ENCODE peak calls at places on chromosomes 1 and 21, in ten cellular contexts. One of them, this sample, is unnamed. For H3K9me3, the result is how much of the 10 kb centered on the place peaks cover.

GRCh38 chr1:45769261-45769932 is 18.9 kb upstream of the IPP start:
- DNase-seq in aorta: no peak
- DNase-seq in uterus: no peak
- DNase-seq in IMR-90: peak
- DNase-seq in vagina: no peak
- DNase-seq in neural progenitor cell: peak
- DNase-seq in fibroblast of lung: peak
- DNase-seq in breast epithelium: no peak
- DNase-seq in tibial artery: no peak
- DNase-seq in psoas muscle: no peak
- DNase-seq in this sample: peak

GRCh38 chr21:33988237-33988835 is 72.7 kb upstream of the ATP5PO start:
- DNase-seq in aorta: no peak
- DNase-seq in uterus: no peak
- DNase-seq in IMR-90: no peak
- DNase-seq in vagina: no peak
- DNase-seq in neural progenitor cell: no peak
- DNase-seq in fibroblast of lung: no peak
- DNase-seq in breast epithelium: no peak
- DNase-seq in tibial artery: no peak
- DNase-seq in psoas muscle: no peak
- DNase-seq in this sample: no peak

GRCh38 chr21:45539046-45539795 is 3.0 kb downstream of the SLC19A1 start:
- DNase-seq in aorta: peak
- DNase-seq in uterus: peak
- DNase-seq in IMR-90: no peak
- DNase-seq in vagina: no peak
- DNase-seq in neural progenitor cell: no peak
- DNase-seq in fibroblast of lung: no peak
- DNase-seq in breast epithelium: peak
- DNase-seq in tibial artery: peak
- DNase-seq in psoas muscle: no peak
- DNase-seq in this sample: peak

GRCh38 chr1:185634704-185635103 is 99.5 kb upstream of the HMCN1 start:
- DNase-seq in aorta: no peak
- DNase-seq in uterus: no peak
- DNase-seq in IMR-90: no peak
- DNase-seq in vagina: no peak
- DNase-seq in neural progenitor cell: no peak
- DNase-seq in fibroblast of lung: no peak
- DNase-seq in breast epithelium: no peak
- DNase-seq in tibial artery: no peak
- DNase-seq in psoas muscle: no peak
- DNase-seq in this sample: no peak

GRCh38 chr21:41250519-41250918 is 66.1 kb upstream of the FAM3B start:
- DNase-seq in aorta: no peak
- DNase-seq in uterus: no peak
- DNase-seq in IMR-90: peak
- DNase-seq in vagina: no peak
- DNase-seq in neural progenitor cell: no peak
- DNase-seq in fibroblast of lung: peak
- DNase-seq in breast epithelium: peak
- DNase-seq in tibial artery: peak
- DNase-seq in psoas muscle: no peak
- DNase-seq in this sample: no peak

GRCh38 chr1:178308438-178308837 is 188.3 kb downstream of the CLEC20A start:
- DNase-seq in aorta: no peak
- DNase-seq in uterus: no peak
- DNase-seq in IMR-90: no peak
- DNase-seq in vagina: no peak
- DNase-seq in neural progenitor cell: no peak
- DNase-seq in fibroblast of lung: no peak
- DNase-seq in breast epithelium: no peak
- DNase-seq in tibial artery: no peak
- DNase-seq in psoas muscle: no peak
- DNase-seq in this sample: no peak

GRCh38 chr1:86154581-86155060 is 2.0 kb downstream of the COL24A1 start:
- DNase-seq in aorta: peak
- DNase-seq in uterus: no peak
- DNase-seq in IMR-90: peak
- DNase-seq in vagina: no peak
- DNase-seq in neural progenitor cell: peak
- DNase-seq in fibroblast of lung: peak
- DNase-seq in breast epithelium: no peak
- DNase-seq in tibial artery: no peak
- DNase-seq in psoas muscle: no peak
- DNase-seq in this sample: peak

GRCh38 chr1:187921426-187921825 is 1092.7 kb downstream of the PLA2G4A start:
- DNase-seq in aorta: no peak
- DNase-seq in uterus: no peak
- DNase-seq in IMR-90: peak
- DNase-seq in vagina: no peak
- DNase-seq in neural progenitor cell: no peak
- DNase-seq in fibroblast of lung: peak
- DNase-seq in breast epithelium: no peak
- DNase-seq in tibial artery: no peak
- DNase-seq in psoas muscle: no peak
- DNase-seq in this sample: no peak

GRCh38 chr1:41776896-41777431 is 141.8 kb downstream of the HIVEP3 start:
- DNase-seq in aorta: no peak
- DNase-seq in uterus: no peak
- DNase-seq in IMR-90: no peak
- DNase-seq in vagina: no peak
- DNase-seq in neural progenitor cell: no peak
- DNase-seq in fibroblast of lung: no peak
- DNase-seq in breast epithelium: peak
- DNase-seq in tibial artery: no peak
- DNase-seq in psoas muscle: no peak
- DNase-seq in this sample: no peak

GRCh38 chr1:183185941-183186490 is at the start of gene LAMC2:
- DNase-seq in aorta: no peak
- DNase-seq in uterus: peak
- DNase-seq in IMR-90: peak
- DNase-seq in vagina: no peak
- DNase-seq in neural progenitor cell: peak
- DNase-seq in fibroblast of lung: peak
- DNase-seq in breast epithelium: peak
- DNase-seq in tibial artery: no peak
- DNase-seq in psoas muscle: no peak
- DNase-seq in this sample: no peak

GRCh38 chr21:26007911-26008579 is 162.5 kb downstream of the APP start:
- DNase-seq in aorta: no peak
- DNase-seq in uterus: no peak
- DNase-seq in IMR-90: peak
- DNase-seq in vagina: no peak
- DNase-seq in neural progenitor cell: no peak
- DNase-seq in fibroblast of lung: peak
- DNase-seq in breast epithelium: no peak
- DNase-seq in tibial artery: no peak
- DNase-seq in psoas muscle: no peak
- DNase-seq in this sample: no peak

GRCh38 chr1:1322952-1323351 is 1.5 kb downstream of the INTS11 start:
- DNase-seq in aorta: no peak
- DNase-seq in uterus: no peak
- DNase-seq in IMR-90: no peak
- DNase-seq in vagina: no peak
- DNase-seq in neural progenitor cell: no peak
- DNase-seq in fibroblast of lung: no peak
- DNase-seq in breast epithelium: no peak
- DNase-seq in tibial artery: no peak
- DNase-seq in psoas muscle: no peak
- DNase-seq in this sample: no peak

GRCh38 chr1:205533729-205534443 is 29.4 kb downstream of the CDK18 start:
- DNase-seq in aorta: no peak
- DNase-seq in uterus: no peak
- DNase-seq in IMR-90: no peak
- DNase-seq in vagina: no peak
- DNase-seq in neural progenitor cell: peak
- DNase-seq in fibroblast of lung: no peak
- DNase-seq in breast epithelium: no peak
- DNase-seq in tibial artery: peak
- DNase-seq in psoas muscle: no peak
- DNase-seq in this sample: no peak
- H3K4me3 ChIP-seq in aorta: no peak
- H3K4me3 ChIP-seq in uterus: no peak
- H3K4me3 ChIP-seq in IMR-90: no peak
- H3K4me3 ChIP-seq in vagina: no peak
- H3K4me3 ChIP-seq in neural progenitor cell: no peak
- H3K4me3 ChIP-seq in fibroblast of lung: no peak
- H3K4me3 ChIP-seq in breast epithelium: no peak
- H3K4me3 ChIP-seq in tibial artery: no peak
- H3K4me3 ChIP-seq in psoas muscle: no peak
- H3K4me3 ChIP-seq in this sample: no peak

GRCh38 chr1:100556925-100557605 is 19.1 kb downstream of the GPR88 start:
- DNase-seq in aorta: no peak
- DNase-seq in uterus: no peak
- DNase-seq in IMR-90: no peak
- DNase-seq in vagina: no peak
- DNase-seq in neural progenitor cell: no peak
- DNase-seq in fibroblast of lung: no peak
- DNase-seq in breast epithelium: no peak
- DNase-seq in tibial artery: no peak
- DNase-seq in psoas muscle: no peak
- DNase-seq in this sample: no peak

GRCh38 chr1:100556181-100556580 is 18.2 kb downstream of the GPR88 start:
- DNase-seq in aorta: no peak
- DNase-seq in uterus: no peak
- DNase-seq in IMR-90: no peak
- DNase-seq in vagina: no peak
- DNase-seq in neural progenitor cell: no peak
- DNase-seq in fibroblast of lung: no peak
- DNase-seq in breast epithelium: no peak
- DNase-seq in tibial artery: no peak
- DNase-seq in psoas muscle: no peak
- DNase-seq in this sample: no peak

GRCh38 chr1:100557606-100557953 is 19.6 kb downstream of the GPR88 start:
- DNase-seq in aorta: no peak
- DNase-seq in uterus: no peak
- DNase-seq in IMR-90: no peak
- DNase-seq in vagina: no peak
- DNase-seq in neural progenitor cell: no peak
- DNase-seq in fibroblast of lung: no peak
- DNase-seq in breast epithelium: no peak
- DNase-seq in tibial artery: no peak
- DNase-seq in psoas muscle: no peak
- DNase-seq in this sample: no peak

GRCh38 chr1:100552031-100552430 is 14.1 kb downstream of the GPR88 start:
- DNase-seq in aorta: no peak
- DNase-seq in uterus: no peak
- DNase-seq in IMR-90: no peak
- DNase-seq in vagina: no peak
- DNase-seq in neural progenitor cell: no peak
- DNase-seq in fibroblast of lung: no peak
- DNase-seq in breast epithelium: no peak
- DNase-seq in tibial artery: no peak
- DNase-seq in psoas muscle: no peak
- DNase-seq in this sample: no peak

DNA sequence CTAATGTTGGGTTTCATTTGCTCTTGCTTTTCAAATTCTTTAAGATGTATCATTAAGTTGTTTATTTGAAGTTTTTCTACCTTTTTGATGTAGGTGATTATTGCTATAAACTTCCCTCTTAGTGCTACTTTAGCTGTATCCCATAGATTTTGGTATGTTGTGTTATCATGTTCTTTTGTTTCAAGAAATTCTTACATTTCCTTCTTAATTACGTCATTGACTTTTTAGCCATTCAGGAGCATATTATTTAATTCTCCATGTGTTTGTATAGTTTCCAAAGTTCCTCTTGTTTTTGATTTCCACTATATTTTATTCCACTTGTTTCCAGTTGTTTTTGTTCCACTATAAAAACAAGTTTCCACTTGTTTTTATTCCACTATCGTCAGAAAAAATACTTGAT is 15.0 kb downstream of the GPR88 start:
- DNase-seq in aorta: no peak
- DNase-seq in uterus: no peak
- DNase-seq in IMR-90: no peak
- DNase-seq in vagina: no peak
- DNase-seq in neural progenitor cell: no peak
- DNase-seq in fibroblast of lung: no peak
- DNase-seq in breast epithelium: no peak
- DNase-seq in tibial artery: no peak
- DNase-seq in psoas muscle: no peak
- DNase-seq in this sample: no peak
- H3K9me3 ChIP-seq in aorta: under half
- H3K9me3 ChIP-seq in uterus: under half
- H3K9me3 ChIP-seq in IMR-90: under half
- H3K9me3 ChIP-seq in vagina: under half
- H3K9me3 ChIP-seq in neural progenitor cell: under half
- H3K9me3 ChIP-seq in fibroblast of lung: under half
- H3K9me3 ChIP-seq in breast epithelium: under half
- H3K9me3 ChIP-seq in tibial artery: under half
- H3K9me3 ChIP-seq in psoas muscle: under half
- H3K9me3 ChIP-seq in this sample: under half

GRCh38 chr1:155420788-155421187 is 100.1 kb downstream of the RUSC1 start:
- DNase-seq in aorta: no peak
- DNase-seq in uterus: no peak
- DNase-seq in IMR-90: no peak
- DNase-seq in vagina: no peak
- DNase-seq in neural progenitor cell: no peak
- DNase-seq in fibroblast of lung: no peak
- DNase-seq in breast epithelium: no peak
- DNase-seq in tibial artery: no peak
- DNase-seq in psoas muscle: no peak
- DNase-seq in this sample: no peak
- H3K4me3 ChIP-seq in aorta: no peak
- H3K4me3 ChIP-seq in uterus: no peak
- H3K4me3 ChIP-seq in IMR-90: no peak
- H3K4me3 ChIP-seq in vagina: no peak
- H3K4me3 ChIP-seq in neural progenitor cell: no peak
- H3K4me3 ChIP-seq in fibroblast of lung: no peak
- H3K4me3 ChIP-seq in breast epithelium: no peak
- H3K4me3 ChIP-seq in tibial artery: no peak
- H3K4me3 ChIP-seq in psoas muscle: no peak
- H3K4me3 ChIP-seq in this sample: no peak

DNA sequence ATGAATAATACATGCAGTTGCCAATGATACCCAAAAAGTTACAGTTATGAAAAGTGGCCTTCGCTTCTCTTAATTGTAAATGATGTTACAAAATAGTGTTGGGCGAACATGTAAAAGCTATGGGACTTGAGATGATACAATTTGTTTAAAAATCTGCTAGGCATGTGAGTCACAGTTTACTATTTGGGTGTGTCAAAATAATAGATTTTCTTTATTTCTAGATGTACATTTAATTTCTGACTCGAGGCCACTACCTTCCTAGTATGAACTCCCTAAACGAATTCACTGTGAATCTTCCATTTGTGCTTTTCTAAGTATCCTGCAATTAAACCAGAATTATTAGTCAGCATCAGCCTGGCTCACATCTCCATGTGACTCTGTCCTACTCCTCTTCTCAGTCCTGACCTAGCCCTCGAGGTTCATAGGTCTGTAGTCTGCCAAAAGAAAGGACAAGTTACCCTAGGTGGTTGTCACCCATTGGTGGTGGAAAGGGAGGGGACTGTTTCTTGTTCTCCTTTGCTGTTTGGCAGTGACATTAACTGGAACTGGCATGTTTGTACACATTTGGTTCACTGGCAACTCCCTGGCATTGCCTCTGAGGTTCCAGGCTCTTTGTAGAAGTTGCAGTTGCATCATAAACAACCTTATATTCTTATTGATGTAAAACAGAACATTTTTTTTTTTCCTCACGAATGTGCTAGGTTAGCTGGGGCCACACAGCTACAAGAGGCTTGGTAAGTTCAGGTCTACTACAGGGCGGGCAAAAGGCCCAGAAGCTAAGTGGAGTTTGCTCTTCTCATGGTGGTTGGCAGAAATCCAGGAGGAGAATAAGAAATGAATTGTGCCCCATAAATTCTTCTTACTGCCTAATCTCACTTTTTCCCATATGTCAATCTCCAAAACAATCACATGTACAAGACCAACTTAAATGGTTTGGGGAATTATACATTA is 746.5 kb upstream of the ADAMTS5 start:
- DNase-seq in aorta: no peak
- DNase-seq in uterus: no peak
- DNase-seq in IMR-90: no peak
- DNase-seq in vagina: no peak
- DNase-seq in neural progenitor cell: no peak
- DNase-seq in fibroblast of lung: no peak
- DNase-seq in breast epithelium: no peak
- DNase-seq in tibial artery: no peak
- DNase-seq in psoas muscle: no peak
- DNase-seq in this sample: no peak
- H3K9me3 ChIP-seq in aorta: under half
- H3K9me3 ChIP-seq in uterus: under half
- H3K9me3 ChIP-seq in IMR-90: under half
- H3K9me3 ChIP-seq in vagina: under half
- H3K9me3 ChIP-seq in neural progenitor cell: under half
- H3K9me3 ChIP-seq in fibroblast of lung: under half
- H3K9me3 ChIP-seq in breast epithelium: under half
- H3K9me3 ChIP-seq in tibial artery: under half
- H3K9me3 ChIP-seq in psoas muscle: under half
- H3K9me3 ChIP-seq in this sample: under half

This sample was measured in right atrium auricular region.